ENCODE peak calls at places on chromosomes 4 and X, in seven cellular contexts. Y, C, P, D, J, R and W are unnamed samples.
A peak's percentile ranks its signal among the peaks of the same experiment; 100 is the strongest.

GRCh38 chr4:91592125-91592524 is 711.6 kb upstream of the GRID2 start:
- DNase-seq in J (no peak), C (no peak), D (no peak), R (no peak), Y (no peak), P (no peak), W (no peak)

GRCh38 chr4:95319169-95319568 is 229.6 kb downstream of the UNC5C start:
- DNase-seq in J (no peak), D (no peak), P (no peak), Y (no peak), C (no peak), R (no peak), W (no peak)

GRCh38 chr4:142354794-142355416 is 491.2 kb downstream of the INPP4B start:
- DNase-seq in D (no peak), R (no peak), Y (no peak), C (no peak), P (no peak), J (no peak), W (no peak)

GRCh38 chr4:102333792-102334191 is 11.5 kb downstream of the SLC39A8 start:
- DNase-seq in J (no peak), Y (no peak), C (no peak), D (no peak), P (no peak), R (no peak), W (no peak)

GRCh38 chr4:41881931-41882621 is 53.2 kb upstream of the TMEM33 start:
- DNase-seq in J (peak; percentile 72), P (peak; percentile 45), R (no peak), Y (no peak), D (peak; percentile 76), C (no peak), W (no peak)

GRCh38 chrX:77347572-77347971 is 99.6 kb upstream of the FGF16 start:
- DNase-seq in C (no peak), Y (no peak), P (no peak), R (no peak), D (no peak), J (peak; percentile 52), W (no peak)

GRCh38 chr4:156521631-156522030 is 450.0 kb downstream of the PDGFC start:
- DNase-seq in Y (no peak), C (no peak), D (no peak), P (no peak), R (no peak), J (no peak), W (no peak)

GRCh38 chr4:100525689-100526088 is 7.9 kb upstream of the EMCN start:
- DNase-seq in P (no peak), Y (no peak), J (no peak), D (no peak), R (peak; percentile 12), C (no peak), W (no peak)

GRCh38 chr4:73669410-73670183 is 49.4 kb upstream of the RASSF6 start:
- DNase-seq in R (no peak), C (peak; percentile 37), Y (no peak), J (no peak), D (no peak), P (no peak), W (no peak)

GRCh38 chr4:31283689-31284088 is 563.5 kb downstream of the PCDH7 start:
- DNase-seq in Y (no peak), P (no peak), C (no peak), D (no peak), J (no peak), R (no peak), W (no peak)

GRCh38 chrX:13334491-13334890 is 14.6 kb upstream of the ATXN3L start:
- DNase-seq in P (no peak), D (no peak), J (no peak), R (no peak), Y (no peak), C (no peak), W (no peak)

GRCh38 chr4:139297001-139297410 is 4.3 kb upstream of the NAA15 start:
- DNase-seq in J (no peak), R (peak; percentile 59), P (no peak), Y (no peak), D (no peak), C (peak; percentile 42), W (no peak)

GRCh38 chrX:68832101-68832416 is 3.2 kb downstream of the EFNB1 start:
- DNase-seq in J (peak; percentile 63), D (no peak), Y (peak; percentile 78), P (no peak), C (peak; percentile 75), R (peak; percentile 81), W (peak; percentile 97)

GRCh38 chrX:12702509-12703091 is 88.6 kb upstream of the PRPS2 start:
- DNase-seq in D (no peak), C (no peak), P (peak; percentile 22), J (peak; percentile 64), Y (no peak), R (peak; percentile 3), W (no peak)

GRCh38 chr4:3369781-3370660 is 71.7 kb upstream of the HGFAC start:
- DNase-seq in J (peak; percentile 82), Y (peak; percentile 89), P (no peak), C (peak; percentile 62), D (no peak), R (peak; percentile 82), W (peak; percentile 96)

GRCh38 chrX:100874240-100874798 is at the start of gene NOX1:
- DNase-seq in J (no peak), D (no peak), P (no peak), Y (no peak), C (no peak), R (no peak), W (no peak)

GRCh38 chrX:13469963-13470679 is 99.3 kb upstream of the EGFL6 start:
- DNase-seq in Y (no peak), D (no peak), P (no peak), R (peak; percentile 90), J (no peak), C (peak; percentile 65), W (peak; percentile 62)

GRCh38 chr4:112889619-112890294 is 159.7 kb upstream of the ANK2 start:
- DNase-seq in D (no peak), C (peak; percentile 91), P (no peak), J (no peak), Y (peak; percentile 61), R (peak; percentile 95), W (no peak)

GRCh38 chrX:47723689-47724088 is 64.7 kb upstream of the UXT start:
- DNase-seq in C (no peak), D (no peak), R (no peak), P (no peak), J (peak; percentile 77), Y (no peak), W (peak; percentile 76)

GRCh38 chr4:37381040-37381668 is 136.6 kb downstream of the NWD2 start:
- DNase-seq in Y (no peak), R (no peak), C (no peak), D (no peak), P (no peak), J (peak; percentile 82), W (no peak)

GRCh38 chr4:61572160-61572559 is 372.0 kb downstream of the ADGRL3 start:
- DNase-seq in Y (peak; percentile 70), P (no peak), J (no peak), R (peak; percentile 24), C (peak; percentile 60), D (no peak), W (no peak)
- TF ChIP-seq CTCF in Y (no peak), P (no peak), J (no peak), R (no peak), C (no peak), D (no peak), W (no peak)

GRCh38 chrX:122091571-122091970 is 1044.2 kb downstream of the GLUD2 start:
- DNase-seq in C (no peak), R (no peak), Y (no peak), J (no peak), D (no peak), P (no peak), W (no peak)

GRCh38 chrX:122087353-122087752 is 1039.9 kb downstream of the GLUD2 start:
- DNase-seq in R (peak; percentile 41), P (no peak), J (no peak), D (no peak), C (no peak), Y (peak; percentile 18), W (no peak)

GRCh38 chrX:122094611-122095010 is 1047.2 kb downstream of the GLUD2 start:
- DNase-seq in Y (peak; percentile 23), R (peak; percentile 69), P (no peak), C (no peak), D (no peak), J (no peak), W (no peak)

GRCh38 chrX:122092978-122093377 is 1045.6 kb downstream of the GLUD2 start:
- DNase-seq in R (no peak), Y (no peak), C (no peak), P (no peak), J (no peak), D (no peak), W (no peak)
- TF ChIP-seq CTCF in R (peak; percentile 18), Y (no peak), C (no peak), P (peak; percentile 51), J (peak; percentile 61), D (no peak), W (no peak)

GRCh38 chrX:71282514-71283408 is 674 bp upstream of the NONO start:
- DNase-seq in R (peak; percentile 46), P (no peak), J (no peak), D (no peak), Y (no peak), C (no peak), W (peak; percentile 8)

GRCh38 chrX:71285929-71286328 is 2.5 kb downstream of the NONO start:
- DNase-seq in D (no peak), Y (no peak), R (no peak), P (no peak), C (no peak), J (no peak), W (no peak)

DNA sequence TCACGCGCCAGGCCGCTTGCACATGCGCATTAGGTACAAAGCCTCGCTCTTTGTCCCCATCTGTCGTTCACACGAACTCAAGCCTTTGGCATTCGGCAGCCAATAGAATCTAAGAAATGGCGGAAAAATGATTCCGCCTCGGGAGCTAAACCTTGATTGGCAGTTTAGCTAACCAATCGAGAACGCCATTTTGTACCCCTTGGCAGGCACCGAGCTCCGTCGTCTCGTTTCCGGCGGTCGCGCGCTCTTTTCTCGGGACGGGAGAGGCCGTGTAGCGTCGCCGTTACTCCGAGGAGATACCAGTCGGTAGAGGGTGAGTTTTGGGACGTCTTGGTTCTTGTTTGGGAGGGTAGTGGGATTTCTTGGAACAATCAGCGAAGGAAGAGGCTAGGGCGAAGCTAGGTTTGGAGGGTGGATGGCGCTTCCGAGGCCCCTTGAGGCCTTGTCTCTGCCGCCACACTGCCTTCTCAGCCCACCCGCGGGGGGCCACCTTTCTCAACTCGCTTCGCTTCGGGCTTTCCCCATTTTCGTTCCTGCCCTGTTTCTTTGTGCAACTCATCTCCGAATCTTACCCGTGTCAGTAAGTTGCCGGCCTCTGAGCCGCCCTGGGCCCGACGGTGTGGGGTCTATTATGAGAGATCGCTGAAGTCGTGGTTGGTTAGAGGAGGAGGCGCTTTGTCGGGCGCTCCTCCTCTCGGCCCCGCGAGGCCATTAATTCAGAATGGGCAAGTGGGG is at the start of gene NONO:
- DNase-seq in R (peak; percentile 99), P (peak; percentile 75), C (peak; percentile 99), D (peak; percentile 88), Y (peak; percentile 98), J (peak; percentile 92), W (peak; percentile 88)
- TF ChIP-seq CTCF in R (no peak), P (no peak), C (no peak), D (no peak), Y (no peak), J (peak; percentile 8), W (peak; percentile 16)

GRCh38 chrX:52363247-52363883 is 5.5 kb upstream of the XAGE2 start:
- DNase-seq in C (peak; percentile 12), R (peak; percentile 14), Y (no peak), D (no peak), P (no peak), J (no peak), W (no peak)
- TF ChIP-seq CTCF in C (no peak), R (peak; percentile 11), Y (no peak), D (no peak), P (no peak), J (peak; percentile 44), W (peak; percentile 17)